ENCODE peak calls at places on chromosomes 13 and 19, in seven cellular contexts. G is NCI-H1105; N is dorsolateral prefrontal cortex; J is activated T-cell treated with anti-CD3 and anti-CD28 coated beads for 48 hours; D is Daoy; T is stimulated activated naive B cell treated with anti-CD40 and anti-IgM and Interleukin-4, amounts not matched to agents 10 μg/mL and 1 μg/mL and 100 μg/mL, for 72 hours; S is stimulated activated CD4-positive, alpha-beta T cell treated with anti-CD3 and anti-CD28 coated beads, Interleukin-1b, Interleukin-23, amount 100 ng/mL, for 24 hours. O is an unnamed sample.

GRCh38 chr13:44050450-44051063 is 170.9 kb downstream of the LACC1 start:
- DNase-seq in J (no peak), N (no peak), G (no peak), D (peak; percentile 9), T (no peak), S (no peak), O (no peak)

GRCh38 chr19:53424968-53425597 is 6.7 kb upstream of the ZNF761 start:
- DNase-seq in S (peak; percentile 18), D (peak; percentile 64), J (peak; percentile 44), G (peak; percentile 48), N (peak; percentile 79), T (peak; percentile 42), O (peak; percentile 58)

GRCh38 chr19:11247934-11248333 is 8.5 kb downstream of the ANGPTL8 start:
- DNase-seq in G (no peak), D (no peak), S (no peak), J (no peak), T (no peak), N (no peak), O (no peak)

GRCh38 chr19:35718345-35719041 is 690 bp downstream of the KMT2B start:
- DNase-seq in J (peak; percentile 59), T (no peak), S (no peak), G (peak; percentile 6), N (no peak), D (peak; percentile 37), O (no peak)

GRCh38 chr19:45645631-45646344 is 6.6 kb upstream of the EML2 start:
- DNase-seq in S (peak; percentile 60), G (peak; percentile 72), N (peak; percentile 97), D (peak; percentile 96), T (peak; percentile 53), J (peak; percentile 80), O (peak; percentile 76)

GRCh38 chr13:39684531-39685137 is 29.2 kb downstream of the COG6 start:
- DNase-seq in T (no peak), D (no peak), N (no peak), S (no peak), G (peak; percentile 19), J (no peak), O (peak; percentile 30)

GRCh38 chr13:36673838-36674326 is at the start of gene SERTM1:
- DNase-seq in J (no peak), S (no peak), D (peak; percentile 43), G (peak; percentile 17), N (no peak), T (no peak), O (no peak)

GRCh38 chr19:4829001-4829712 is 2.4 kb downstream of the TICAM1 start:
- DNase-seq in S (no peak), N (no peak), G (no peak), T (peak; percentile 33), D (no peak), J (no peak), O (no peak)

GRCh38 chr13:92097337-92097903 is 699.0 kb downstream of the GPC5 start:
- DNase-seq in N (no peak), G (no peak), S (no peak), D (no peak), J (no peak), T (no peak), O (peak; percentile 10)

GRCh38 chr19:11745871-11746270 is 7.1 kb upstream of the ZNF823 start:
- DNase-seq in D (peak; percentile 22), J (no peak), T (no peak), G (no peak), N (no peak), S (no peak), O (no peak)

GRCh38 chr19:2488942-2489731 is 13.2 kb downstream of the GADD45B start:
- DNase-seq in G (peak; percentile 69), J (no peak), S (no peak), N (no peak), T (no peak), D (peak; percentile 50), O (no peak)

GRCh38 chr19:48668761-48669160 is 4.1 kb downstream of the NTN5 start:
- DNase-seq in G (no peak), T (no peak), S (no peak), D (no peak), N (no peak), J (no peak), O (no peak)

GRCh38 chr19:18173054-18173571 is 500 bp upstream of the IFI30 start:
- DNase-seq in G (no peak), J (no peak), D (peak; percentile 40), N (no peak), T (peak; percentile 82), S (no peak), O (no peak)

GRCh38 chr19:44749318-44749717 is 810 bp downstream of the BCL3 start:
- DNase-seq in T (no peak), J (no peak), G (no peak), N (no peak), S (no peak), D (no peak), O (no peak)

GRCh38 chr13:97223711-97224461 is 1.8 kb downstream of the MBNL2 start:
- DNase-seq in D (peak; percentile 71), S (no peak), N (no peak), T (peak; percentile 9), J (no peak), G (no peak), O (peak; percentile 56)

GRCh38 chr19:45917421-45918091 is 3.0 kb upstream of the NANOS2 start:
- DNase-seq in S (no peak), D (no peak), T (no peak), N (no peak), G (no peak), J (no peak), O (no peak)

GRCh38 chr13:90640976-90641375 is 706.5 kb upstream of the MIR17HG start:
- DNase-seq in D (no peak), J (no peak), T (no peak), S (no peak), G (no peak), N (no peak), O (peak; percentile 5)

GRCh38 chr13:36154567-36155231 is 23.5 kb upstream of the DCLK1 start:
- DNase-seq in J (no peak), S (no peak), D (no peak), N (peak; percentile 27), G (no peak), T (no peak), O (no peak)

GRCh38 chr13:72246396-72246795 is 379.4 kb upstream of the DACH1 start:
- DNase-seq in N (no peak), J (no peak), G (no peak), T (no peak), S (no peak), D (no peak), O (no peak)

GRCh38 chr19:41698746-41699230 is 9.6 kb upstream of the CEACAM5 start:
- DNase-seq in J (no peak), D (no peak), S (no peak), G (no peak), T (no peak), N (no peak), O (no peak)

GRCh38 chr19:37988758-37989635 is 82.0 kb downstream of the SIPA1L3 start:
- DNase-seq in N (no peak), D (no peak), S (no peak), T (peak; percentile 18), J (no peak), G (no peak), O (no peak)

GRCh38 chr19:18119243-18120105 is 21.9 kb downstream of the MAST3 start:
- DNase-seq in N (no peak), G (no peak), S (no peak), T (no peak), D (no peak), J (no peak), O (no peak)

GRCh38 chr19:35134601-35135091 is at the start of gene LGI4:
- DNase-seq in N (no peak), G (no peak), D (no peak), T (no peak), J (no peak), S (no peak), O (no peak)

GRCh38 chr13:86846501-86846900 is 824.7 kb upstream of the SLITRK5 start:
- DNase-seq in D (no peak), G (no peak), S (no peak), N (no peak), T (no peak), J (no peak), O (no peak)

GRCh38 chr13:77544365-77544764 is 8.9 kb downstream of the SCEL start:
- DNase-seq in N (peak; percentile 30), S (no peak), D (peak; percentile 61), J (no peak), T (no peak), G (no peak), O (peak; percentile 6)

GRCh38 chr19:53957448-53958167 is 5.1 kb upstream of the CACNG8 start:
- DNase-seq in T (no peak), N (no peak), G (no peak), D (no peak), S (no peak), J (no peak), O (no peak)

GRCh38 chr19:15358918-15359317 is 20.7 kb downstream of the AKAP8 start:
- DNase-seq in J (no peak), G (no peak), T (no peak), D (no peak), N (no peak), S (no peak), O (no peak)

GRCh38 chr19:55451522-55452380 is 8.7 kb upstream of the SHISA7 start:
- DNase-seq in S (no peak), N (peak; percentile 62), D (peak; percentile 39), T (no peak), J (no peak), G (peak; percentile 42), O (no peak)

GRCh38 chr19:36140289-36141038 is 598 bp downstream of the CAPNS1 start:
- DNase-seq in D (peak; percentile 79), N (no peak), T (peak; percentile 37), S (no peak), G (peak; percentile 68), J (peak; percentile 48), O (peak; percentile 74)

GRCh38 chr13:97720881-97721280 is 232.6 kb upstream of the IPO5 start:
- DNase-seq in G (no peak), D (no peak), N (no peak), J (no peak), S (no peak), T (no peak), O (no peak)

O was measured in H4.